ENCODE peak calls at places on chromosomes 2 and 18, in four cellular contexts. One of them, this sample, is unnamed.

GRCh38 chr2:32711219-32711618 is 83.4 kb downstream of the TTC27 start:
- DNase-seq in endothelial cell: no peak
- DNase-seq in effector memory CD4-positive, alpha-beta T cell: no peak
- DNase-seq in GM23248: peak; percentile 73
- DNase-seq in this sample: peak; percentile 53

GRCh38 chr2:33298233-33298632 is 178.2 kb upstream of the RASGRP3 start:
- DNase-seq in effector memory CD4-positive, alpha-beta T cell: no peak
- DNase-seq in GM23248: peak; percentile 80
- DNase-seq in endothelial cell: no peak
- DNase-seq in this sample: no peak

GRCh38 chr2:103868394-103868793 is 985.5 kb upstream of the POU3F3 start:
- DNase-seq in endothelial cell: no peak
- DNase-seq in effector memory CD4-positive, alpha-beta T cell: no peak
- DNase-seq in GM23248: no peak
- DNase-seq in this sample: no peak

GRCh38 chr2:219545610-219546352 is 2.0 kb downstream of the TMEM198 start:
- DNase-seq in effector memory CD4-positive, alpha-beta T cell: no peak
- DNase-seq in GM23248: no peak
- DNase-seq in endothelial cell: no peak
- DNase-seq in this sample: no peak

GRCh38 chr2:128282246-128282975 is 36.3 kb downstream of the HS6ST1 start:
- DNase-seq in endothelial cell: no peak
- DNase-seq in GM23248: no peak
- DNase-seq in effector memory CD4-positive, alpha-beta T cell: no peak
- DNase-seq in this sample: no peak

GRCh38 chr2:239309398-239310245 is 91.2 kb downstream of the HDAC4 start:
- DNase-seq in effector memory CD4-positive, alpha-beta T cell: no peak
- DNase-seq in endothelial cell: no peak
- DNase-seq in GM23248: no peak
- DNase-seq in this sample: no peak

GRCh38 chr2:55327470-55328230 is 58.6 kb upstream of the MTIF2 start:
- DNase-seq in GM23248: no peak
- DNase-seq in effector memory CD4-positive, alpha-beta T cell: no peak
- DNase-seq in endothelial cell: no peak
- DNase-seq in this sample: no peak

GRCh38 chr2:187307606-187308005 is 140.4 kb downstream of the CALCRL start:
- DNase-seq in endothelial cell: no peak
- DNase-seq in GM23248: no peak
- DNase-seq in effector memory CD4-positive, alpha-beta T cell: no peak
- DNase-seq in this sample: no peak

GRCh38 chr18:22044474-22045220 is 124.7 kb upstream of the GATA6 start:
- DNase-seq in endothelial cell: no peak
- DNase-seq in effector memory CD4-positive, alpha-beta T cell: no peak
- DNase-seq in GM23248: no peak
- DNase-seq in this sample: no peak